ENCODE peak calls at places on chromosomes 4 and X, in seven cellular contexts. P, J, L, V, W, E and A are unnamed samples.

GRCh38 chr4:17447675-17448298 is 64.1 kb downstream of the QDPR start:
- DNase-seq in P (peak), J (peak), L (peak), V (peak), W (peak), E (peak), A (peak)

GRCh38 chrX:135395064-135395463 is 26.7 kb upstream of the SMIM10L2A start:
- DNase-seq in P (no peak), J (no peak), L (no peak), V (no peak), W (no peak), E (no peak), A (no peak)

GRCh38 chrX:46681849-46682248 is 77.1 kb downstream of the SLC9A7 start:
- DNase-seq in P (no peak), J (no peak), L (no peak), V (no peak), W (peak), E (no peak), A (no peak)

GRCh38 chr4:67892905-67893304 is 9.1 kb upstream of the TMPRSS11D start:
- DNase-seq in P (no peak), J (no peak), L (no peak), V (no peak), W (peak), E (no peak), A (no peak)

GRCh38 chr4:3688018-3688998 is 77.9 kb upstream of the ADRA2C start:
- DNase-seq in P (no peak), J (peak), L (peak), V (no peak), W (no peak), E (no peak), A (no peak)

GRCh38 chr4:93788712-93789111 is 39.8 kb upstream of the ATOH1 start:
- DNase-seq in P (peak), J (no peak), L (peak), V (no peak), W (peak), E (peak), A (no peak)

GRCh38 chrX:155993421-155993820 is 4.1 kb upstream of the IL9R start:
- DNase-seq in P (no peak), J (no peak), L (no peak), V (no peak), W (no peak), E (no peak), A (no peak)

GRCh38 chr4:47704693-47705325 is 133.1 kb downstream of the CORIN start:
- DNase-seq in P (no peak), J (peak), L (peak), V (no peak), W (peak), E (peak), A (no peak)

GRCh38 chr4:137952116-137952515 is 290.0 kb downstream of the SLC7A11 start:
- DNase-seq in P (no peak), J (no peak), L (no peak), V (no peak), W (no peak), E (no peak), A (no peak)